ENCODE peak calls at places on chromosomes 13 and 19, in nine cellular contexts. J is fibroblast of pulmonary artery; R is neural progenitor cell; V is heart left ventricle; D is astrocyte of the cerebellum; X is type B pancreatic cell; F is CD4-positive, alpha-beta T cell; N is pancreas; C is cardiac fibroblast. I is an unnamed sample.

GRCh38 chr19:3360494-3361383 is 5.6 kb upstream of the NFIC start:
- DNase-seq in J (no peak), R (peak; percentile 45), V (peak; percentile 89), D (no peak), X (no peak), F (peak; percentile 58), N (peak; percentile 91), C (no peak), I (peak; percentile 81)

GRCh38 chr19:3176715-3177501 is 1.7 kb upstream of the S1PR4 start:
- DNase-seq in J (no peak), R (no peak), V (no peak), D (no peak), X (peak; percentile 68), F (peak; percentile 67), N (peak; percentile 74), C (peak; percentile 17), I (no peak)

GRCh38 chr19:20278342-20278741 is 111.3 kb downstream of the ZNF486 start:
- DNase-seq in J (no peak), R (peak; percentile 60), V (peak; percentile 25), D (no peak), X (no peak), F (no peak), N (no peak), C (no peak), I (no peak)

GRCh38 chr13:102643656-102644055 is 46.9 kb downstream of the TPP2 start:
- DNase-seq in J (no peak), R (no peak), V (no peak), D (no peak), X (no peak), F (no peak), N (no peak), C (no peak), I (no peak)

GRCh38 chr13:24208314-24208713 is 47.8 kb downstream of the SPATA13 start:
- DNase-seq in J (peak; percentile 88), R (no peak), V (no peak), D (peak; percentile 79), X (no peak), F (no peak), N (no peak), C (peak; percentile 79), I (no peak)

GRCh38 chr13:29758591-29759114 is 91.8 kb downstream of the UBL3 start:
- DNase-seq in J (no peak), R (no peak), V (no peak), D (no peak), X (no peak), F (no peak), N (no peak), C (no peak), I (no peak)

GRCh38 chr19:31000913-31001312 is 348.3 kb downstream of the TSHZ3 start:
- DNase-seq in J (no peak), R (no peak), V (no peak), D (no peak), X (no peak), F (no peak), N (no peak), C (no peak), I (no peak)

GRCh38 chr13:113658836-113659235 is 838 bp upstream of the ATP4B start:
- DNase-seq in J (no peak), R (no peak), V (no peak), D (no peak), X (peak; percentile 58), F (no peak), N (no peak), C (no peak), I (no peak)

GRCh38 chr13:93307166-93307565 is 80.6 kb downstream of the GPC6 start:
- DNase-seq in J (no peak), R (no peak), V (no peak), D (no peak), X (no peak), F (no peak), N (no peak), C (no peak), I (no peak)

GRCh38 chr19:30272554-30272953 is 99.6 kb upstream of the ZNF536 start:
- DNase-seq in J (no peak), R (no peak), V (no peak), D (no peak), X (no peak), F (no peak), N (no peak), C (no peak), I (no peak)

GRCh38 chr19:39937094-39937493 is 2.7 kb upstream of the FCGBP start:
- DNase-seq in J (no peak), R (no peak), V (no peak), D (no peak), X (no peak), F (no peak), N (no peak), C (no peak), I (no peak)

GRCh38 chr13:40598599-40598998 is 67.8 kb downstream of the FOXO1 start:
- DNase-seq in J (no peak), R (no peak), V (no peak), D (no peak), X (no peak), F (no peak), N (no peak), C (no peak), I (no peak)

GRCh38 chr13:23350009-23350408 is 83.5 kb downstream of the SACS start:
- DNase-seq in J (no peak), R (no peak), V (no peak), D (no peak), X (no peak), F (no peak), N (no peak), C (no peak), I (no peak)

GRCh38 chr19:33749619-33750175 is 47.0 kb upstream of the KCTD15 start:
- DNase-seq in J (no peak), R (no peak), V (no peak), D (no peak), X (no peak), F (no peak), N (no peak), C (no peak), I (no peak)

GRCh38 chr19:36103842-36104552 is 6.9 kb upstream of the OVOL3 start:
- DNase-seq in J (no peak), R (no peak), V (no peak), D (no peak), X (no peak), F (no peak), N (no peak), C (no peak), I (no peak)

GRCh38 chr13:79621449-79621848 is 140.5 kb downstream of the NDFIP2 start:
- DNase-seq in J (no peak), R (no peak), V (no peak), D (no peak), X (no peak), F (no peak), N (no peak), C (no peak), I (no peak)

DNA sequence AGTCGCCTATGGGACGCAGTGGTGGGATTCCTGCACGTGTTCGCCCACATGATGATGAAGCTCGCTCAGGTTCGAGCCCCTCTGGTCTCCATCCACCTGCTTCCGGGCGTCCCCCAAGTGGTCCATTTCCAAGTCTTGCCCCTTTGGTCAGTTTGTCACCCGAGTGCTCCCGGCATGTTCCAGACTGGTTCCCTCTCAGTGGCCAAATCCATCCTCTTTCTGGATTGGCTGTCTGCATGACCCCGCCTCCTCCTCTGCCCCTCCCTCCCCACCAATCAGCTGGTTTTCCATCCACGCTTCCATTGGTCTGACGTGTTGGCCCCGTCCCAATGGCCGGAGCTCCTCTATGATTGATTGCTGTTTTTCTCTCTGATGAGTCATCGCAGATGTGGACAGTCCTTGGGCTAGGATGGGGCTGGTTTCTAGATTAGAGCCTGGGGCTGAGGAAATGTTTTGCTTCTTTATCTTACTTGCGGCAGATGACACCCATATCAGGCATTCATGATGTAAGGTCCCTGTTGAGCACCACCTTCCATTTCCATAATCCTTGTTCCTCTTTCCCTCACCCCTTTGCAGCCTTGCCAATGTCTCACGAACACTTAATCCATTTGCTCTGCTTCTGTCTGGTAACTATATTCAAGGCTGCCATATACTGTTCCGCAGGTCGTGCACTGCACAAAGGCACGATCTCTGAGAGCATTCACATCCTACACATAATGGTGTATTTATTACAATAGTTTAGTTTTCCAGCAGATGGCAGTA is 73.8 kb downstream of the MAP4K1 start:
- DNase-seq in J (peak; percentile 77), R (no peak), V (peak; percentile 64), D (peak; percentile 5), X (no peak), F (no peak), N (peak; percentile 56), C (peak; percentile 74), I (peak; percentile 38)
- TF ChIP-seq CTCF in J (peak; percentile 60), R (no peak), V (peak; percentile 51), D (peak; percentile 53), X (no peak), F (no peak), N (peak; percentile 35), C (no peak), I (peak; percentile 75)

DNA sequence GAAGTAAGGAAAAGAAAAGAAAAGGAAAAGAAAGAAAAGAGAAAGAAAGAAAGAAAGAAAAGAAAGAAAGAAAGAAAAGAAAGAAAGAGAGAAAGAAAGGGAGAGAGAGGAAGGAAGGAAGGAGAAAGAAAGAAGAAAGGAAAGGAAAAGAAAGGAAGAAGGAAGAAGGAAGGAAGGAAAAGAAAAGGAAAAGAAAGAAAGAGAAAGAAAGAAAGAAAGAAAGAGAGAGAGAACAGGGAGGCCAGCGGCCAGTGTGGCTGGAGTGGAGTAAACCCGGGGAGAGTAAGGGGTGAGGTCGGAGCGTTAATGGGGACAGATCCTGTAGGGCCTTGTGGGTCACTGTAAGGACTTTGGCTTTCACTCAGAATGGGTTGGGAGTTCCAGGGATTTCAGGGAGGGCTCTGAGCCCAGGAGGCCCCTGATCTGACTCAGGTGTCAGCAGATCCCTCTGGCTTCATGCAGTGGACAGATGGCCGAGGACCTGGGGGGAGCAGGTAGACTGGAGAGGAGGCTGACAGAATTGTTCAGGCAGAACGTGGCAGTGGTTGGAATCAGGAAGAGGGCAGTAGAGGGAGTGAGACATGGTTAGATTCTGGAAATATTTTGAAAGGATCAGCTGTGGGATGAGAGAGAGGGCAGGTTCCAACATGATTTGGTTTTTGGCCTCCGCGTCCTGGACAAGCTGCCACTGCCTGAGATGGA is 19.8 kb upstream of the FXYD3 start:
- DNase-seq in J (no peak), R (no peak), V (no peak), D (no peak), X (no peak), F (no peak), N (no peak), C (no peak), I (no peak)
- TF ChIP-seq CTCF in J (no peak), R (no peak), V (no peak), D (no peak), X (no peak), F (no peak), N (no peak), C (no peak), I (no peak)

GRCh38 chr19:16462757-16463250 is 9.0 kb downstream of the EPS15L1 start:
- DNase-seq in J (no peak), R (no peak), V (no peak), D (no peak), X (no peak), F (no peak), N (no peak), C (no peak), I (no peak)
- TF ChIP-seq CTCF in J (no peak), R (no peak), V (no peak), D (no peak), X (no peak), F (no peak), N (no peak), C (no peak), I (no peak)

DNA sequence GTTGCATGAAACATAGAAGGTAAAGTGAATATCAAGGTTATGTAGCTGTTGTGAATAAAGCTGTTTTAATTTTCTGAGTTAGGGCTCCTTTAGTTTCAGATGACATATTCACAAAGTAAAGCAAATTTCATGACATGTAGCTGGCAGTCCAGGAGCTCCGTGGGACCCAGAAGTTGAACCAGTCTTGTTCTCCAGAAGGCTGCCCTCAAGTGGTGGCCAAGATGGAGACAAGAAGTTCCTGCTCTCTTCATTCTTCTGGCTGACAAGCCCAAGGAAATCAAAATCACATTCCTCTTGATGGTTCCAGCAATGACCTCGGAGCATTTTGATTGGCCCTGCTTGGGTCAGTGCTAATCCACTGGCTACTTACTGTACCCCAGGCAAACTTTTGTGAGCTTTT is 128.7 kb downstream of the LIG4 start:
- DNase-seq in J (peak; percentile 12), R (peak; percentile 18), V (no peak), D (no peak), X (no peak), F (no peak), N (no peak), C (peak; percentile 13), I (no peak)
- TF ChIP-seq CTCF in J (peak; percentile 2), R (peak; percentile 39), V (no peak), D (peak; percentile 16), X (peak; percentile 29), F (no peak), N (no peak), C (no peak), I (no peak)